ENCODE peak calls at places on chromosome 22, in five cellular contexts. X, G, Z, P and R are unnamed samples.

GRCh38 chr22:25448435-25449051 is 115.9 kb upstream of the GRK3 start:
- DNase-seq in X (peak; percentile 47), G (peak; percentile 12), Z (peak; percentile 64), P (peak; percentile 28), R (peak; percentile 67)

GRCh38 chr22:28408702-28409101 is 270.9 kb downstream of the TTC28 start:
- DNase-seq in X (peak; percentile 53), G (no peak), Z (no peak), P (no peak), R (peak; percentile 44)

GRCh38 chr22:28231423-28231822 is 312.4 kb upstream of the PITPNB start:
- DNase-seq in X (peak; percentile 52), G (no peak), Z (peak; percentile 52), P (no peak), R (peak; percentile 60)

GRCh38 chr22:31753005-31753633 is 700 bp upstream of the DEPDC5 start:
- DNase-seq in X (no peak), G (no peak), Z (peak; percentile 45), P (no peak), R (peak; percentile 29)

GRCh38 chr22:41403532-41404318 is 22.0 kb downstream of the TEF start:
- DNase-seq in X (peak; percentile 78), G (peak; percentile 81), Z (peak; percentile 92), P (peak; percentile 80), R (peak; percentile 95)

GRCh38 chr22:27754247-27754887 is 47.2 kb downstream of the MN1 start:
- DNase-seq in X (no peak), G (peak; percentile 92), Z (peak; percentile 65), P (no peak), R (no peak)

GRCh38 chr22:27978875-27979274 is 59.8 kb upstream of the PITPNB start:
- DNase-seq in X (no peak), G (no peak), Z (no peak), P (no peak), R (no peak)

GRCh38 chr22:40368016-40368415 is 2.4 kb upstream of the SGSM3 start:
- DNase-seq in X (no peak), G (no peak), Z (no peak), P (no peak), R (no peak)

GRCh38 chr22:46564084-46564714 is 26.8 kb upstream of the CELSR1 start:
- DNase-seq in X (no peak), G (no peak), Z (no peak), P (no peak), R (peak; percentile 30)
- H3K9ac ChIP-seq in X (no peak overlapping the region), G (no peak overlapping the region), Z (no peak overlapping the region), P (no peak overlapping the region), R (no peak overlapping the region)

DNA sequence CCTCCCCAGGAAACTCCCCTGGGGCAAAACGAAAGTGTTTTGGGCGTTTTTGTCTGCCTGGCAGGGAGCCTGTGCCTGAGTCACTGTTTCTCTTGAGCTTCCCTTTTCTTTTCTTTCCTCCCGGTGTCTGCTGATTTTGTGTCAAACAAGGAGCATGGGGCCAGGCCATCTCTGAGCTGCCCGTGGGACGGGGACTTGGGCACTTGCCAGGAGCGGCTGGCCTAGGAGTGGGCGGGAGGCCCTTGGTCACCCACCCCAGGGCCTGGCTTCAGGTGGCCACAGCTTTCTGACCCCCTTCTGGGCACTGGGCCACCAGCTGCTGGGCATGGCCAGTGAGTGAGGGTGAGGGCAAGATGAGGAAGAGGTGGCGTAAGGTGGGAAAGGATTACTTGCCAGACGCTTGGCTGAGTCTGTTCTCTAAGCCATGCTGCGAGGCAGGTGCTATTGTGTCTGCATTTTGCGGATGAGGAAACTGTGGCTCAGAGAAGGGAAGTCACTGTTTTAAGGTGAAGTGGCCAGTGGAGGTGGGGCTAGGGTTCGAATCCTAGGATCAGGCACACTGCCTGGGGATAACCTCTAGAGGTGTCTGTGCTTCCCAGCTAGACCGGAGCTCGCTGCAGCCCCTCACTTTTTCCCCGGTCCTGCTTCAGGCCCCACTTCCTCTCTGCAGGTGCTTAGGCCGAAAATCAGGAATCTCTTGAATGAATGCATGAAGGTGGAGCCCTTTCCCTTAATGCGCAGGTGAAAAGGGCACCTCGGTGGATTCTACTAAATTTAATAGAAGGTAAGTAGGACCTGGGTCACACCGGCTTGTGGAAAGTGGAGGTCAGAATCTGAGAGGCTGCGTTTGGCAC is 7.8 kb upstream of the NFAM1 start:
- DNase-seq in X (peak; percentile 49), G (peak; percentile 38), Z (peak; percentile 61), P (peak; percentile 44), R (peak; percentile 42)
- H3K4me3 ChIP-seq in X (no peak overlapping the region), G (no peak overlapping the region), Z (peak overlapping the region; percentile 40), P (no peak overlapping the region), R (peak overlapping the region; percentile 66)

GRCh38 chr22:30014244-30014643 is 66.0 kb upstream of the HORMAD2 start:
- DNase-seq in X (no peak), G (no peak), Z (no peak), P (no peak), R (no peak)
- H3K36me3 ChIP-seq in X (peaks cover 41% of the 10 kb centered on the region), G (peaks cover 9% of the 10 kb centered on the region), Z (peaks cover 14% of the 10 kb centered on the region), P (peaks cover 4% of the 10 kb centered on the region), R (peaks cover 81% of the 10 kb centered on the region)

GRCh38 chr22:20116951-20117645 is at the start of gene TRMT2A:
- DNase-seq in X (peak; percentile 98), G (peak; percentile 98), Z (peak; percentile 99), P (peak; percentile 99), R (peak; percentile 99)

GRCh38 chr22:20116376-20116950 is 559 bp downstream of the RANBP1 start:
- DNase-seq in X (no peak), G (no peak), Z (peak; percentile 20), P (no peak), R (no peak)

GRCh38 chr22:20115691-20116375 is at the start of gene RANBP1:
- DNase-seq in X (no peak), G (no peak), Z (no peak), P (no peak), R (no peak)

GRCh38 chr22:20118572-20119020 is 1.6 kb upstream of the TRMT2A start:
- DNase-seq in X (no peak), G (no peak), Z (peak; percentile 27), P (no peak), R (no peak)

DNA sequence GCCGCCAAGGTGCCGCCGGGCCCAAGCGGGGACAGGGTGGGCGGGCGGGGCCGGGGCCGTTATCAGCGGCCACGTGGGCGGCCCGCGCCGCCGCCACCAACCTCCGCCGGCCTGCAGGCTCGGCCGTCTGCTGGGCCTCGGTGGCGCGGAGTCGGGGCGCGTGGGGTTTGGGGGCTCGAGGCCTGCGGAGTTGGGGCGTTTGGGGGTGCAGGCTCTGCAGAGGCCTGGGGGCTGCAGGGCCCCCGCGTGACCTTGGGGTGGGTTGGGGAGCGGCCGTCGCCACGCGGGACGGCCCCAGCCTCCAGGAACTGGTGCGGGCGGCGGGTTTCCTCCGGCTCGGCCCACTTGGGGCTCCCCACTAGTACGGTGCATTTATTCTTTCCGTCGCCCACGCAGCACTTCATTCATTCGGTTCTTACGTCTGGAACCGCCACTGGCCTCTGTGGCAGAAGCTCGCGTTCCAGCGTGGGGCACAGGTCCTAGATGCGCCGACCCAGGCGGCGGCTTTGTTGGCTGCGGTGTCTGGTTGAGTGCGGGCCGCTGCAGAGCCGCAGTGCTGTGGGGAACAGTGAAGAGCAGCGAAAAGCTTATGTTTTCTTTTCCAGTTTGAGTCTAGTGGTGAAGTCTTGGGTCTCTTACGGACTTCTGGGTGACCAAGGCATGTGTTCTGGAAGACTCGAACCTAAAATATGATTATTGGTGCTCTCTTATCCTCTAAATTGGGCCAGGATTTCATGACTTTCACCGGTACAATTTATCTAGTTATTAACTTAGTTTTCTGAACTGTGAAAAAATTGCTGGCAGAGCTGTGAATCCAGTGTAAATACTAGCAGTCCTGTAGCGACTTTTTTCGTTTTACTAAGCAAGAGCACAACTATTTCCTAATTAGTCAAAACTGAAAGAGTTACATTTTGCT is 888 bp upstream of the TRMT2A start:
- DNase-seq in X (peak; percentile 25), G (no peak), Z (peak; percentile 80), P (peak; percentile 25), R (peak; percentile 63)
- H3K9ac ChIP-seq in X (peak overlapping the region; percentile 92), G (peak overlapping the region; percentile 87), Z (peak overlapping the region; percentile 95), P (peak overlapping the region; percentile 83), R (peak overlapping the region; percentile 90)

GRCh38 chr22:46869848-46870441 is 107.5 kb downstream of the TBC1D22A start:
- DNase-seq in X (no peak), G (no peak), Z (no peak), P (no peak), R (no peak)
- H3K4me3 ChIP-seq in X (no peak overlapping the region), G (no peak overlapping the region), Z (no peak overlapping the region), P (no peak overlapping the region), R (no peak overlapping the region)

GRCh38 chr22:24091551-24092420 is 80.7 kb downstream of the CABIN1 start:
- DNase-seq in X (no peak), G (no peak), Z (no peak), P (no peak), R (no peak)
- H3K36me3 ChIP-seq in X (peaks cover 39% of the 10 kb centered on the region), G (peaks cover 18% of the 10 kb centered on the region), Z (no peaks in the 10 kb centered on the region), P (peaks cover 8% of the 10 kb centered on the region), R (peaks cover 63% of the 10 kb centered on the region)